ENCODE peak calls at places on chromosomes 3 and 15, in seven cellular contexts. V, L, G, N, D, F and K are unnamed samples.
A peak's percentile ranks its signal among the peaks of the same experiment; 100 is the strongest.

GRCh38 chr15:35117508-35118280 is 32.6 kb upstream of the NANOGP8 start:
- DNase-seq in V (no peak), L (no peak), G (no peak), N (no peak), D (no peak), F (no peak), K (no peak)

GRCh38 chr15:31457631-31458526 is 131.2 kb downstream of the KLF13 start:
- DNase-seq in V (no peak), L (no peak), G (no peak), N (no peak), D (peak; percentile 67), F (no peak), K (no peak)

GRCh38 chr15:40342421-40343313 is 1.9 kb upstream of the CCDC9B start:
- DNase-seq in V (no peak), L (no peak), G (no peak), N (no peak), D (peak; percentile 74), F (no peak), K (no peak)

GRCh38 chr3:185732782-185733181 is 92.1 kb downstream of the IGF2BP2 start:
- DNase-seq in V (no peak), L (no peak), G (no peak), N (no peak), D (peak; percentile 81), F (no peak), K (peak; percentile 22)

GRCh38 chr15:29470794-29471193 is 201.2 kb upstream of the NSMCE3 start:
- DNase-seq in V (no peak), L (no peak), G (no peak), N (no peak), D (no peak), F (no peak), K (no peak)

GRCh38 chr3:61627768-61628185 is 66.4 kb downstream of the PTPRG start:
- DNase-seq in V (no peak), L (no peak), G (no peak), N (no peak), D (peak; percentile 36), F (no peak), K (peak; percentile 93)

GRCh38 chr3:122100591-122101491 is 45.7 kb downstream of the CD86 start:
- DNase-seq in V (no peak), L (no peak), G (no peak), N (no peak), D (no peak), F (no peak), K (no peak)

GRCh38 chr15:44882499-44882968 is 74.0 kb upstream of the TERB2 start:
- DNase-seq in V (no peak), L (no peak), G (no peak), N (no peak), D (peak; percentile 77), F (no peak), K (no peak)

GRCh38 chr3:169838511-169838910 is 25.8 kb upstream of the LRRC34 start:
- DNase-seq in V (no peak), L (no peak), G (no peak), N (no peak), D (no peak), F (no peak), K (peak; percentile 97)

GRCh38 chr3:71979155-71979554 is 194.2 kb upstream of the PROK2 start:
- DNase-seq in V (no peak), L (no peak), G (no peak), N (no peak), D (no peak), F (no peak), K (no peak)

GRCh38 chr3:50428007-50428633 is 68.8 kb upstream of the TMEM115 start:
- DNase-seq in V (no peak), L (no peak), G (no peak), N (no peak), D (peak; percentile 30), F (no peak), K (no peak)

DNA sequence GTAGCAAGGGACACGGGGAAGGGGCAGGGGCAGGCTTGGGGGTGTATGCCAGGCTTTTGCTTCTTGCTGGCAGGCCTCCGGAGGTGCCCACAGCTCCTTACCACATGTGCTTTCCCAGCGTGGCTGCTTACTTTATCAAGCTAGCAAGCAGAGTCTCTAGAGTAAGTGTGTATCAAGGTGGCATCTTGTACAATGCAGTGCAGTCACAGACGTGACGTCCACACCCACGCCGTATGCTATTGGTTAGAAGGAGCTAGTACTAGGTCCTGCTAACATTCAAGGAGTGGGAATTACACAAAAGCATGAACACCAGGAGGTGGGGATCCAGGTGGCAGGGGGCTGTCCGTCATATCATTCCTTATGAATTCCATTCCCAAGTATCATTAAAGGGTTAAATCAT is 15.3 kb upstream of the AGBL1 start:
- DNase-seq in V (no peak), L (no peak), G (no peak), N (no peak), D (no peak), F (no peak), K (no peak)
- H3K4me3 ChIP-seq in V (no peak overlapping the region), L (no peak overlapping the region), G (no peak overlapping the region), N (no peak overlapping the region), D (no peak overlapping the region), F (no peak overlapping the region), K (no peak overlapping the region)

DNA sequence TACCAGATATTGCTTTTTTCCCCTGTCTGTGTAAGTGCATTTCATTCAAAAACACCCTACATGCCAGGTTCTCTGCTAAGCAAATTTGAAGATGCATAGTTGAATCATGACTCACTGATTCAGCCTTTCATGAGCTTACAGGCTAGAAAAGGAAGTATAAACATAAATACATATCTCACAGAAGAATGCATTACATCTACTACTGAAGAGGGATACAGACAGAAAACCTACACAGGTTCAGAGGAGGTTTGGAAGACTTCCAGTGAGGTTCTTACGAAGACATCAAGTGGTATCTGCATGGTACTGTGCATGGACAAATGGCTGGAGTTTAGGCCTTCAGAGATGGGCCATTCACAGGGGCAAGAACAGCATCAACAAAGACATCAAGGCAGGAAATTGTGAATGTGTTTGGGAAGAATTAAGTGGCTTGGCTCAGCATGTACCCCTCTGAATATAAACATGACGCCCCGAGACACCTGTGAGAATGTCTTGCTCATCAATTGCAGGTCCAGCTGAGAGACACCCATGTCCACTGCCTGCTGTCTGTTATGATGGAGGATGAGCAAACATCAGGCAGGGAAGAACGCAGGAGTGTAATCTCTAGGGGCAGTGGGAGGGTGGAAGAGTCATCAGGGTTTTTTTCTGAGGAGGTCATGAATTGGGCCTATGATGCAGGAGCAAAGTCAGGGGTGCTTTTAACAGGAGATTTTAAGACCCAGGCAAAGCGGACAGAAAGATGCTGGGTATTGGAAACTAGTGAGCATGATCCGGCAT is 105.1 kb upstream of the GALNT15 start:
- DNase-seq in V (no peak), L (no peak), G (no peak), N (no peak), D (peak; percentile 68), F (no peak), K (no peak)
- H3K4me3 ChIP-seq in V (no peak overlapping the region), L (no peak overlapping the region), G (no peak overlapping the region), N (no peak overlapping the region), D (no peak overlapping the region), F (no peak overlapping the region), K (no peak overlapping the region)

GRCh38 chr3:48678056-48678455 is 7.7 kb downstream of the NCKIPSD start:
- DNase-seq in V (no peak), L (no peak), G (peak; percentile 59), N (no peak), D (no peak), F (no peak), K (no peak)

GRCh38 chr3:48674505-48674904 is 11.2 kb downstream of the NCKIPSD start:
- DNase-seq in V (no peak), L (no peak), G (no peak), N (no peak), D (no peak), F (no peak), K (no peak)

GRCh38 chr3:48672522-48672921 is 9.8 kb upstream of the CELSR3 start:
- DNase-seq in V (no peak), L (no peak), G (no peak), N (no peak), D (no peak), F (no peak), K (no peak)
- H3K4me3 ChIP-seq in V (no peak overlapping the region), L (no peak overlapping the region), G (no peak overlapping the region), N (no peak overlapping the region), D (no peak overlapping the region), F (no peak overlapping the region), K (no peak overlapping the region)

DNA sequence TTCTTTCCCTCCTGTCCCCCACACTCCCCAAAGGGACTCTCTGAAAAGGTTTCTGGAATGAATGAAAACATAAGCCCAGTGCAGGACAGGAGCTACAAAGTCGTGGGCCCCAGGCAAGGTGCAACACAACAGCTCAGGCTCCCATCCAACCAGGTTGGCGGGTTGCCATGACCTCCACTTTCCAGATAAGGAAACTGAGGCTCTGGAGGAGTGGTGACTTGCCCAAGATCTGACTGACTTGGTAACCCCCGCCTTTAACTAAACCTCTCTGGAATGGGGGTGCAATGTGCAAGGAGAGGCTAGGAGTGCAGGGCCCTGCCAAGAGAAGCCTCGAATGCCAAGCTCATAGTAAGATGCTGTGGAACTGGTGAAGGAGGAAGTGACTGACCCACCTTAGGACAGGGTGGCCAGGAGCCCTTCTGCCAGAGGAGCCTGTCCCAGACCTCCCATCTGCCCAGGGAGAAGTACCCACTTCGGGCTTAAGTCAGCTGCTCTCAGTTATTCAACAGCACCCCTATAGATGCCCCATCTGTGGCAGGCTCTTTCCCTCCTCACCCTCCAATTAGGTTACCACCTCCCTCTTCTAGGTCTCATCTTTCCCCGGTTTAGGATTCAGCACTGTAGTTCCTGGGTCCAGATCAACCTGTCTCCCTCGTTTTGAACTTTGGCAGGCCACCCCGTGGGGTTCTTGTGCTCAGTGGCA is 545 bp upstream of the TNNC1 start:
- DNase-seq in V (no peak), L (peak; percentile 44), G (no peak), N (no peak), D (no peak), F (no peak), K (no peak)
- H3K4me3 ChIP-seq in V (no peak overlapping the region), L (no peak overlapping the region), G (no peak overlapping the region), N (peak overlapping the region; percentile 80), D (no peak overlapping the region), F (no peak overlapping the region), K (no peak overlapping the region)

DNA sequence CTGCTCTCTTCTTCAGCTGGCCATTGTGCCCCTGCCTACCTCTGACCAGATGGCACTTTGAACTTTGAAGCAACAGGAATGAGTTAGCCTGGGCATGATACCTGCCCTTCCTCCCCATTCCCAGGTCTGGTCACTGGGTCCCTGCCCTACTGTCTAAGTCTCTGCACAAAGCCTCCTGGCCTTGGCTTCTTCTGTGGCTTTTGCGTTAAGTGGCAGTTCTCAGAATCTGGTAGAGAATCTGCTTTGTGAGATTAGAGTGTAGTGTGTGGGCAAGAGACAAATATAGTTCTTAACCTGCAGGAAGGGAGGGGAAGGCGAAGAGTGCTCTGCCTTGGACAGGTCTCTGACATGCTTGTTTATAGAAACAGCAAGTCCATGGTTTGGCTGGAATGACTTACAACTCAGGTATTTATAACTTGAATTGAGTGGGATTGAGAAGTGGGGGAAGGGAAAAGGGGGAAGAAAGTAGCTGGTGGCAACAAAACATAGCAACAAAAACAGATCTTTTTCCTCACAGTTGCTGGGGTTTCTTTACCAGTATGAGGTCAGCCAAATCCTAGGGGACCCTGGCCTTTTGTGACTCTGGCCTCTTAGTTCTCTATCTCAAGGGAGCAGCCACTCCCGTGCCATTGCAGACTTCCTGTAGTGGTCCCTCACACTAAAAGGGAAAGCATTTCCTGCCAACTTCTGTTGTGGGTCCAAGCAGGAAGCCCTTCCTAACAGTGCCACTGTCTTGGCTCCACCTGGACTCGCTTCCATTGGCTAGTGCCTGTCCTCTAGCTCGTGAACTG is 16.7 kb downstream of the MAPKBP1 start:
- DNase-seq in V (no peak), L (no peak), G (no peak), N (peak; percentile 28), D (peak; percentile 80), F (no peak), K (no peak)
- H3K4me3 ChIP-seq in V (no peak overlapping the region), L (no peak overlapping the region), G (no peak overlapping the region), N (peak overlapping the region; percentile 36), D (no peak overlapping the region), F (no peak overlapping the region), K (no peak overlapping the region)